ENCODE peak calls at places on chromosome 1, in four cellular contexts. Z is fibroblast of lung; B is suprapubic skin; I is CD4-positive, alpha-beta T cell. R is an unnamed sample.
A peak's percentile ranks its signal among the peaks of the same experiment; 100 is the strongest.

GRCh38 chr1:194544012-194544411 is 1357.6 kb upstream of the B3GALT2 start:
- DNase-seq in Z (no peak), I (no peak), B (no peak), R (no peak)

GRCh38 chr1:34538481-34538880 is 216.4 kb upstream of the GJB5 start:
- DNase-seq in Z (no peak), B (no peak), I (no peak), R (no peak)

GRCh38 chr1:85091647-85092295 is 43.5 kb upstream of the MCOLN3 start:
- DNase-seq in Z (no peak), B (no peak), I (no peak), R (no peak)

GRCh38 chr1:193417945-193418744 is 231.7 kb upstream of the B3GALT2 start:
- DNase-seq in Z (peak; percentile 39), B (no peak), I (no peak), R (no peak)

GRCh38 chr1:158371188-158371953 is 17.7 kb downstream of the CD1E start:
- DNase-seq in Z (no peak), I (no peak), B (no peak), R (no peak)

GRCh38 chr1:234535763-234536515 is 57.0 kb upstream of the TARBP1 start:
- DNase-seq in Z (peak; percentile 61), B (peak; percentile 81), I (no peak), R (no peak)

GRCh38 chr1:208058212-208059155 is 147.6 kb upstream of the CD34 start:
- DNase-seq in I (no peak), B (no peak), Z (no peak), R (no peak)

GRCh38 chr1:176460606-176461336 is 2.2 kb upstream of the PAPPA2 start:
- DNase-seq in Z (no peak), I (no peak), B (no peak), R (no peak)

GRCh38 chr1:111454859-111455641 is 5.8 kb downstream of the ATP5PB start:
- DNase-seq in I (no peak), B (no peak), Z (no peak), R (no peak)

GRCh38 chr1:109198043-109198695 is 15.5 kb upstream of the SARS1 start:
- DNase-seq in I (no peak), B (no peak), Z (peak; percentile 92), R (no peak)

GRCh38 chr1:151741516-151741915 is 20.2 kb downstream of the RIIAD1 start:
- DNase-seq in Z (no peak), B (no peak), I (no peak), R (no peak)

GRCh38 chr1:151737479-151737878 is 16.2 kb downstream of the RIIAD1 start:
- DNase-seq in I (no peak), B (no peak), Z (no peak), R (no peak)

GRCh38 chr1:151739590-151740355 is 18.5 kb downstream of the RIIAD1 start:
- DNase-seq in I (no peak), Z (no peak), B (no peak), R (no peak)
- TF ChIP-seq CTCF in I (no peak), Z (no peak), B (no peak), R (no peak)

GRCh38 chr1:229102741-229103480 is 168.0 kb upstream of the RAB4A start:
- DNase-seq in B (no peak), Z (no peak), I (no peak), R (no peak)
- TF ChIP-seq CTCF in B (no peak), Z (peak; percentile 11), I (no peak), R (no peak)

DNA sequence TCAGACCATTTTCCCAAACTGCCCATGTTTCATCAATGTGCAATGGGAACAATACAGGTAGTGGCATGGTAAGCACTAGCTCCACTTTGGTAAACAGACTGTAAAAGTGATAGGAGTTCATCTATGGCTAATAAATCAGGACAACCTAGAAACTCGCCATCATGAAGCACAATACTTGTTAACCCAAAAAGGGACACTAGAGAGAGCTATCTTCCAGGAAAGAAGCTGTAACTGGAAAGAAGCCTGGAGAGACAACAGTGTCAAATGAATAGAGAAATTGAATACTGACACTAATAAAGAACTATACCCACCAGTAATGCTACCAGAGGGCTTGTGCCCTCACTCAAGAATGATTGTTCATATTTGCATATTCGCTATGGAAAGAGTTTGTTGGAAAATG is 164.7 kb upstream of the RGS18 start:
- DNase-seq in Z (no peak), I (no peak), B (no peak), R (no peak)
- TF ChIP-seq CTCF in Z (no peak), I (no peak), B (no peak), R (no peak)

DNA sequence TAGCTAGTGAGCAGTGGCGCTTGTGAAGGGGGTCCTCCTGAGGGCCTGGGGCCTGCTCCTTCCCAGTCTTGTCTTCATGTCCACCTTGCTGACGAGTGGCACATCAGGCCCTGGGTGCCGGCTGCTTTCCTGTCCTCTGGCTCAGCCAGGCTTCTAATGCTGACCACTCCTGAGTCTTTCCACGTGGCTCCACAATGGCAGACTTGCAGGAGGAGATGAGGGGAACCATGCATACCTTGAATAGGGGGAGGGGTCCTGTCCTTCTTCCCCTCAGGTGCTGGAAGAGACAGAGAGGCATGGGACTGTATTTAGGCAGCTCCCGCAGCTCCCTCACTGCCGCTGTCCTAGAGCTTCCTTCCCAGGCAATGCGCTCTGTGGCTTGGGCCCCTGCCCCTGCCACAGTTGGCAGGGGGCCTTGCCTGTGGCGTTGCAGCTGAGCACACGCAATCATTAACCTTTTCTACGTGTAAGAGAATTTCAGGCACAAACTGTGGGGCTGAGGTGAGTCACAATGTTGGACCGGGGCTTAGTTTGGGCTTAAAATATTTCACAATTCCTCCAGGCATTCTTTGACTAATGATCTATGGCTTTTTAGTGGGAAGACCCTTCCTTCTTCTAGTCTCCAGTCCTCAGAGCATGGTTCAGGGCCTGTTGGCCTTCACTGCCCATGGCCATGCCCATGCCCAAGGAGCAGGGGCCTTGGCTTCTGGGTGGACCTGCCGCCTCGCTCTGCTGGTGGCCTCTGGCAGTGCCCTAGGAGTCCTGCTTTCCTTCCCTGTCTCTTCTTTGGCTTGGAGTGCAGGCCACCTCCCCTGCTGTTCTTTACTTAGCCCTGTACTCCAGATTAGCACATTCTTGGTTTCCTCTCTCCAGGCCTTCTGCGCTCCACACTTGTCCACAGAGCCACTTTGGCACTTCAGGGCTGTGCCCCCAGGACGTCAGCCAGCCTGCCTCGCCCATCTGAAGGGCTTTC is 39.1 kb downstream of the MAPKAPK2 start:
- DNase-seq in B (peak; percentile 70), Z (peak; percentile 93), I (no peak), R (no peak)
- TF ChIP-seq CTCF in B (no peak), Z (no peak), I (no peak), R (no peak)